ENCODE peak calls at places on chromosomes 16 and 17, in nine cellular contexts. One of them, this sample, is unnamed.

GRCh38 chr16:70437582-70438324 is 1.1 kb downstream of the ST3GAL2 start:
- DNase-seq in HFFc6: peak; percentile 62
- DNase-seq in T47D: no peak
- DNase-seq in stomach: no peak
- DNase-seq in esophagus muscularis mucosa: no peak
- DNase-seq in cardiac fibroblast: peak; percentile 61
- DNase-seq in lower leg skin: no peak
- DNase-seq in fibroblast of the aortic adventitia: peak; percentile 67
- DNase-seq in dorsolateral prefrontal cortex: no peak
- DNase-seq in this sample: peak; percentile 65

GRCh38 chr17:73271078-73271477 is 9.4 kb upstream of the CPSF4L start:
- DNase-seq in fibroblast of the aortic adventitia: no peak
- DNase-seq in cardiac fibroblast: no peak
- DNase-seq in lower leg skin: no peak
- DNase-seq in esophagus muscularis mucosa: no peak
- DNase-seq in HFFc6: no peak
- DNase-seq in dorsolateral prefrontal cortex: no peak
- DNase-seq in T47D: no peak
- DNase-seq in stomach: no peak
- DNase-seq in this sample: no peak

GRCh38 chr16:84228321-84228838 is 11.4 kb downstream of the KCNG4 start:
- DNase-seq in fibroblast of the aortic adventitia: peak; percentile 90
- DNase-seq in esophagus muscularis mucosa: peak; percentile 95
- DNase-seq in lower leg skin: peak; percentile 49
- DNase-seq in cardiac fibroblast: peak; percentile 92
- DNase-seq in T47D: no peak
- DNase-seq in stomach: no peak
- DNase-seq in dorsolateral prefrontal cortex: no peak
- DNase-seq in HFFc6: peak; percentile 87
- DNase-seq in this sample: peak; percentile 95

GRCh38 chr16:3179651-3180050 is 8.4 kb upstream of the OR1F1 start:
- DNase-seq in T47D: no peak
- DNase-seq in fibroblast of the aortic adventitia: no peak
- DNase-seq in lower leg skin: no peak
- DNase-seq in cardiac fibroblast: no peak
- DNase-seq in esophagus muscularis mucosa: no peak
- DNase-seq in dorsolateral prefrontal cortex: no peak
- DNase-seq in HFFc6: no peak
- DNase-seq in stomach: no peak
- DNase-seq in this sample: no peak

GRCh38 chr17:63699638-63700527 is at the start of gene LIMD2:
- DNase-seq in lower leg skin: no peak
- DNase-seq in fibroblast of the aortic adventitia: no peak
- DNase-seq in cardiac fibroblast: no peak
- DNase-seq in esophagus muscularis mucosa: no peak
- DNase-seq in stomach: peak; percentile 66
- DNase-seq in dorsolateral prefrontal cortex: no peak
- DNase-seq in HFFc6: no peak
- DNase-seq in T47D: no peak
- DNase-seq in this sample: peak; percentile 82

GRCh38 chr17:28527859-28528258 is 21.7 kb downstream of the FOXN1 start:
- DNase-seq in lower leg skin: peak; percentile 53
- DNase-seq in dorsolateral prefrontal cortex: no peak
- DNase-seq in cardiac fibroblast: no peak
- DNase-seq in fibroblast of the aortic adventitia: no peak
- DNase-seq in stomach: peak; percentile 90
- DNase-seq in HFFc6: no peak
- DNase-seq in T47D: peak; percentile 94
- DNase-seq in esophagus muscularis mucosa: no peak
- DNase-seq in this sample: no peak

GRCh38 chr17:27630607-27631408 is at the start of gene LGALS9:
- DNase-seq in fibroblast of the aortic adventitia: peak; percentile 16
- DNase-seq in stomach: peak; percentile 75
- DNase-seq in HFFc6: peak; percentile 31
- DNase-seq in dorsolateral prefrontal cortex: no peak
- DNase-seq in esophagus muscularis mucosa: no peak
- DNase-seq in T47D: no peak
- DNase-seq in cardiac fibroblast: peak; percentile 58
- DNase-seq in lower leg skin: no peak
- DNase-seq in this sample: no peak

GRCh38 chr17:67770539-67770938 is 52.8 kb downstream of the NOL11 start:
- DNase-seq in HFFc6: no peak
- DNase-seq in cardiac fibroblast: no peak
- DNase-seq in fibroblast of the aortic adventitia: no peak
- DNase-seq in dorsolateral prefrontal cortex: no peak
- DNase-seq in esophagus muscularis mucosa: no peak
- DNase-seq in stomach: no peak
- DNase-seq in T47D: no peak
- DNase-seq in lower leg skin: no peak
- DNase-seq in this sample: no peak

GRCh38 chr16:78705694-78706093 is 606.2 kb downstream of the WWOX start:
- DNase-seq in stomach: no peak
- DNase-seq in HFFc6: no peak
- DNase-seq in fibroblast of the aortic adventitia: no peak
- DNase-seq in cardiac fibroblast: peak; percentile 35
- DNase-seq in lower leg skin: no peak
- DNase-seq in esophagus muscularis mucosa: no peak
- DNase-seq in dorsolateral prefrontal cortex: no peak
- DNase-seq in T47D: no peak
- DNase-seq in this sample: no peak

GRCh38 chr17:41664587-41665565 is 23.8 kb upstream of the EIF1 start:
- DNase-seq in lower leg skin: no peak
- DNase-seq in T47D: no peak
- DNase-seq in cardiac fibroblast: no peak
- DNase-seq in stomach: no peak
- DNase-seq in HFFc6: no peak
- DNase-seq in esophagus muscularis mucosa: no peak
- DNase-seq in dorsolateral prefrontal cortex: no peak
- DNase-seq in fibroblast of the aortic adventitia: no peak
- DNase-seq in this sample: no peak

GRCh38 chr16:79723583-79724168 is 123.1 kb upstream of the MAF start:
- DNase-seq in T47D: no peak
- DNase-seq in lower leg skin: no peak
- DNase-seq in dorsolateral prefrontal cortex: no peak
- DNase-seq in esophagus muscularis mucosa: no peak
- DNase-seq in fibroblast of the aortic adventitia: no peak
- DNase-seq in cardiac fibroblast: no peak
- DNase-seq in HFFc6: no peak
- DNase-seq in stomach: peak; percentile 82
- DNase-seq in this sample: no peak

GRCh38 chr16:84176192-84177053 is 10.4 kb downstream of the TAF1C start:
- DNase-seq in HFFc6: no peak
- DNase-seq in lower leg skin: no peak
- DNase-seq in stomach: no peak
- DNase-seq in fibroblast of the aortic adventitia: no peak
- DNase-seq in cardiac fibroblast: no peak
- DNase-seq in esophagus muscularis mucosa: no peak
- DNase-seq in T47D: no peak
- DNase-seq in dorsolateral prefrontal cortex: no peak
- DNase-seq in this sample: no peak

GRCh38 chr17:13749566-13750235 is 148.0 kb upstream of the HS3ST3A1 start:
- DNase-seq in dorsolateral prefrontal cortex: no peak
- DNase-seq in T47D: no peak
- DNase-seq in esophagus muscularis mucosa: no peak
- DNase-seq in cardiac fibroblast: no peak
- DNase-seq in fibroblast of the aortic adventitia: no peak
- DNase-seq in stomach: no peak
- DNase-seq in HFFc6: no peak
- DNase-seq in lower leg skin: no peak
- DNase-seq in this sample: peak; percentile 28

GRCh38 chr16:85316321-85316919 is 204.1 kb upstream of the CIBAR2 start:
- DNase-seq in dorsolateral prefrontal cortex: peak; percentile 57
- DNase-seq in T47D: no peak
- DNase-seq in cardiac fibroblast: peak; percentile 64
- DNase-seq in esophagus muscularis mucosa: no peak
- DNase-seq in stomach: peak; percentile 76
- DNase-seq in fibroblast of the aortic adventitia: peak; percentile 63
- DNase-seq in lower leg skin: no peak
- DNase-seq in HFFc6: peak; percentile 32
- DNase-seq in this sample: peak; percentile 90

GRCh38 chr17:10745231-10745630 is 15.4 kb upstream of the TMEM220 start:
- DNase-seq in T47D: no peak
- DNase-seq in lower leg skin: no peak
- DNase-seq in dorsolateral prefrontal cortex: no peak
- DNase-seq in HFFc6: no peak
- DNase-seq in fibroblast of the aortic adventitia: no peak
- DNase-seq in cardiac fibroblast: no peak
- DNase-seq in esophagus muscularis mucosa: no peak
- DNase-seq in stomach: no peak
- DNase-seq in this sample: peak; percentile 74

GRCh38 chr17:28240688-28241340 is 78.2 kb upstream of the TMEM97 start:
- DNase-seq in T47D: no peak
- DNase-seq in fibroblast of the aortic adventitia: no peak
- DNase-seq in HFFc6: no peak
- DNase-seq in esophagus muscularis mucosa: no peak
- DNase-seq in cardiac fibroblast: no peak
- DNase-seq in dorsolateral prefrontal cortex: no peak
- DNase-seq in stomach: no peak
- DNase-seq in lower leg skin: no peak
- DNase-seq in this sample: no peak

GRCh38 chr16:31194898-31195297 is 7.7 kb downstream of the PYCARD start:
- DNase-seq in lower leg skin: no peak
- DNase-seq in cardiac fibroblast: no peak
- DNase-seq in dorsolateral prefrontal cortex: no peak
- DNase-seq in fibroblast of the aortic adventitia: no peak
- DNase-seq in T47D: no peak
- DNase-seq in HFFc6: no peak
- DNase-seq in esophagus muscularis mucosa: no peak
- DNase-seq in stomach: no peak
- DNase-seq in this sample: no peak

GRCh38 chr16:19523184-19523558 is 571 bp upstream of the CCP110 start:
- DNase-seq in stomach: no peak
- DNase-seq in cardiac fibroblast: no peak
- DNase-seq in T47D: no peak
- DNase-seq in esophagus muscularis mucosa: no peak
- DNase-seq in HFFc6: no peak
- DNase-seq in dorsolateral prefrontal cortex: no peak
- DNase-seq in fibroblast of the aortic adventitia: no peak
- DNase-seq in lower leg skin: no peak
- DNase-seq in this sample: no peak

GRCh38 chr17:81885869-81886548 is 5.4 kb downstream of the ALYREF start:
- DNase-seq in dorsolateral prefrontal cortex: no peak
- DNase-seq in fibroblast of the aortic adventitia: no peak
- DNase-seq in T47D: no peak
- DNase-seq in esophagus muscularis mucosa: no peak
- DNase-seq in stomach: no peak
- DNase-seq in lower leg skin: no peak
- DNase-seq in cardiac fibroblast: peak; percentile 32
- DNase-seq in HFFc6: peak; percentile 76
- DNase-seq in this sample: no peak

GRCh38 chr16:67897231-67897630 is 4.2 kb downstream of the PSKH1 start:
- DNase-seq in fibroblast of the aortic adventitia: peak; percentile 82
- DNase-seq in esophagus muscularis mucosa: no peak
- DNase-seq in lower leg skin: no peak
- DNase-seq in HFFc6: peak; percentile 29
- DNase-seq in cardiac fibroblast: peak; percentile 48
- DNase-seq in dorsolateral prefrontal cortex: no peak
- DNase-seq in stomach: no peak
- DNase-seq in T47D: no peak
- DNase-seq in this sample: no peak

GRCh38 chr16:89815639-89816348 is 653 bp downstream of the FANCA start:
- DNase-seq in T47D: no peak
- DNase-seq in esophagus muscularis mucosa: no peak
- DNase-seq in fibroblast of the aortic adventitia: no peak
- DNase-seq in stomach: no peak
- DNase-seq in cardiac fibroblast: no peak
- DNase-seq in HFFc6: no peak
- DNase-seq in dorsolateral prefrontal cortex: no peak
- DNase-seq in lower leg skin: no peak
- DNase-seq in this sample: peak; percentile 38

GRCh38 chr17:80491478-80492342 is 15.3 kb upstream of the NPTX1 start:
- DNase-seq in HFFc6: no peak
- DNase-seq in dorsolateral prefrontal cortex: no peak
- DNase-seq in fibroblast of the aortic adventitia: no peak
- DNase-seq in esophagus muscularis mucosa: no peak
- DNase-seq in T47D: no peak
- DNase-seq in stomach: no peak
- DNase-seq in lower leg skin: no peak
- DNase-seq in cardiac fibroblast: no peak
- DNase-seq in this sample: no peak

GRCh38 chr16:3961449-3961849 is 80.9 kb upstream of the CREBBP start:
- DNase-seq in stomach: no peak
- DNase-seq in esophagus muscularis mucosa: no peak
- DNase-seq in fibroblast of the aortic adventitia: peak; percentile 25
- DNase-seq in T47D: no peak
- DNase-seq in dorsolateral prefrontal cortex: peak; percentile 29
- DNase-seq in HFFc6: peak; percentile 46
- DNase-seq in cardiac fibroblast: no peak
- DNase-seq in lower leg skin: no peak
- DNase-seq in this sample: peak; percentile 64

GRCh38 chr17:9228408-9229159 is 207.3 kb downstream of the NTN1 start:
- DNase-seq in HFFc6: peak; percentile 35
- DNase-seq in cardiac fibroblast: peak; percentile 79
- DNase-seq in esophagus muscularis mucosa: no peak
- DNase-seq in lower leg skin: peak; percentile 51
- DNase-seq in stomach: no peak
- DNase-seq in T47D: no peak
- DNase-seq in fibroblast of the aortic adventitia: peak; percentile 83
- DNase-seq in dorsolateral prefrontal cortex: no peak
- DNase-seq in this sample: peak; percentile 83

GRCh38 chr16:72927199-72928088 is 120.5 kb downstream of the ZFHX3 start:
- DNase-seq in T47D: peak; percentile 69
- DNase-seq in HFFc6: peak; percentile 80
- DNase-seq in dorsolateral prefrontal cortex: no peak
- DNase-seq in esophagus muscularis mucosa: no peak
- DNase-seq in stomach: no peak
- DNase-seq in fibroblast of the aortic adventitia: peak; percentile 16
- DNase-seq in cardiac fibroblast: peak; percentile 41
- DNase-seq in lower leg skin: peak; percentile 63
- DNase-seq in this sample: peak; percentile 85

GRCh38 chr17:79434215-79434614 is 176.6 kb downstream of the RBFOX3 start:
- DNase-seq in T47D: no peak
- DNase-seq in HFFc6: no peak
- DNase-seq in cardiac fibroblast: no peak
- DNase-seq in lower leg skin: no peak
- DNase-seq in fibroblast of the aortic adventitia: no peak
- DNase-seq in stomach: no peak
- DNase-seq in dorsolateral prefrontal cortex: no peak
- DNase-seq in esophagus muscularis mucosa: no peak
- DNase-seq in this sample: no peak

GRCh38 chr16:89017956-89018604 is 41.1 kb upstream of the CBFA2T3 start:
- DNase-seq in T47D: no peak
- DNase-seq in fibroblast of the aortic adventitia: no peak
- DNase-seq in HFFc6: no peak
- DNase-seq in cardiac fibroblast: no peak
- DNase-seq in dorsolateral prefrontal cortex: no peak
- DNase-seq in lower leg skin: no peak
- DNase-seq in esophagus muscularis mucosa: no peak
- DNase-seq in stomach: no peak
- DNase-seq in this sample: peak; percentile 62

GRCh38 chr17:65633146-65633881 is 71.9 kb upstream of the AXIN2 start:
- DNase-seq in HFFc6: no peak
- DNase-seq in dorsolateral prefrontal cortex: no peak
- DNase-seq in cardiac fibroblast: no peak
- DNase-seq in lower leg skin: no peak
- DNase-seq in fibroblast of the aortic adventitia: no peak
- DNase-seq in stomach: no peak
- DNase-seq in T47D: no peak
- DNase-seq in esophagus muscularis mucosa: no peak
- DNase-seq in this sample: no peak

GRCh38 chr17:72454342-72454741 is 333.5 kb downstream of the SOX9 start:
- DNase-seq in dorsolateral prefrontal cortex: no peak
- DNase-seq in cardiac fibroblast: no peak
- DNase-seq in HFFc6: no peak
- DNase-seq in lower leg skin: no peak
- DNase-seq in stomach: no peak
- DNase-seq in fibroblast of the aortic adventitia: no peak
- DNase-seq in T47D: no peak
- DNase-seq in esophagus muscularis mucosa: no peak
- DNase-seq in this sample: no peak

GRCh38 chr16:31873556-31874353 is at the start of gene ZNF267:
- DNase-seq in stomach: peak; percentile 97
- DNase-seq in dorsolateral prefrontal cortex: peak; percentile 80
- DNase-seq in fibroblast of the aortic adventitia: peak; percentile 91
- DNase-seq in lower leg skin: peak; percentile 96
- DNase-seq in HFFc6: peak; percentile 86
- DNase-seq in esophagus muscularis mucosa: peak; percentile 98
- DNase-seq in T47D: peak; percentile 91
- DNase-seq in cardiac fibroblast: peak; percentile 92
- DNase-seq in this sample: peak; percentile 96

GRCh38 chr17:62692721-62693431 is 65.4 kb downstream of the MRC2 start:
- DNase-seq in T47D: no peak
- DNase-seq in stomach: no peak
- DNase-seq in fibroblast of the aortic adventitia: peak; percentile 31
- DNase-seq in cardiac fibroblast: peak; percentile 38
- DNase-seq in esophagus muscularis mucosa: no peak
- DNase-seq in lower leg skin: no peak
- DNase-seq in HFFc6: no peak
- DNase-seq in dorsolateral prefrontal cortex: no peak
- DNase-seq in this sample: peak; percentile 70